ENCODE peak calls at places on chromosomes 6 and 20, in five cellular contexts. One of them, this sample, is unnamed.

GRCh38 chr6:118739976-118740771 is 88.8 kb upstream of the CEP85L start:
- DNase-seq in stimulated activated CD4-positive, alpha-beta T cell treated with anti-CD3 and anti-CD28 coated beads, Interleukin-15, amount 100 ng/mL, for 1 hour: no peak
- DNase-seq in stimulated activated naive CD4-positive, alpha-beta T cell: no peak
- DNase-seq in endothelial cell: no peak
- DNase-seq in occipital lobe: no peak
- DNase-seq in this sample: no peak

GRCh38 chr6:38170666-38171065 is 351.1 kb downstream of the ZFAND3 start:
- DNase-seq in occipital lobe: no peak
- DNase-seq in stimulated activated CD4-positive, alpha-beta T cell treated with anti-CD3 and anti-CD28 coated beads, Interleukin-15, amount 100 ng/mL, for 1 hour: no peak
- DNase-seq in stimulated activated naive CD4-positive, alpha-beta T cell: no peak
- DNase-seq in endothelial cell: no peak
- DNase-seq in this sample: no peak

GRCh38 chr20:5168582-5169396 is 42.0 kb downstream of the CDS2 start:
- DNase-seq in occipital lobe: no peak
- DNase-seq in stimulated activated CD4-positive, alpha-beta T cell treated with anti-CD3 and anti-CD28 coated beads, Interleukin-15, amount 100 ng/mL, for 1 hour: no peak
- DNase-seq in endothelial cell: peak; percentile 43
- DNase-seq in stimulated activated naive CD4-positive, alpha-beta T cell: no peak
- DNase-seq in this sample: no peak

GRCh38 chr6:10407674-10408054 is 7.2 kb downstream of the TFAP2A start:
- DNase-seq in stimulated activated CD4-positive, alpha-beta T cell treated with anti-CD3 and anti-CD28 coated beads, Interleukin-15, amount 100 ng/mL, for 1 hour: no peak
- DNase-seq in stimulated activated naive CD4-positive, alpha-beta T cell: no peak
- DNase-seq in occipital lobe: no peak
- DNase-seq in endothelial cell: no peak
- DNase-seq in this sample: no peak

GRCh38 chr6:114164206-114164605 is 178.6 kb downstream of the HS3ST5 start:
- DNase-seq in endothelial cell: no peak
- DNase-seq in stimulated activated CD4-positive, alpha-beta T cell treated with anti-CD3 and anti-CD28 coated beads, Interleukin-15, amount 100 ng/mL, for 1 hour: no peak
- DNase-seq in occipital lobe: no peak
- DNase-seq in stimulated activated naive CD4-positive, alpha-beta T cell: no peak
- DNase-seq in this sample: no peak

GRCh38 chr6:123127807-123128206 is 131.8 kb downstream of the CLVS2 start:
- DNase-seq in endothelial cell: no peak
- DNase-seq in stimulated activated CD4-positive, alpha-beta T cell treated with anti-CD3 and anti-CD28 coated beads, Interleukin-15, amount 100 ng/mL, for 1 hour: no peak
- DNase-seq in occipital lobe: no peak
- DNase-seq in stimulated activated naive CD4-positive, alpha-beta T cell: no peak
- DNase-seq in this sample: no peak

GRCh38 chr20:31593221-31594001 is 11.7 kb upstream of the ID1 start:
- DNase-seq in occipital lobe: no peak
- DNase-seq in endothelial cell: no peak
- DNase-seq in stimulated activated naive CD4-positive, alpha-beta T cell: no peak
- DNase-seq in stimulated activated CD4-positive, alpha-beta T cell treated with anti-CD3 and anti-CD28 coated beads, Interleukin-15, amount 100 ng/mL, for 1 hour: no peak
- DNase-seq in this sample: no peak

GRCh38 chr6:34189806-34190503 is 44.1 kb upstream of the GRM4 start:
- DNase-seq in stimulated activated naive CD4-positive, alpha-beta T cell: peak; percentile 54
- DNase-seq in occipital lobe: no peak
- DNase-seq in endothelial cell: no peak
- DNase-seq in stimulated activated CD4-positive, alpha-beta T cell treated with anti-CD3 and anti-CD28 coated beads, Interleukin-15, amount 100 ng/mL, for 1 hour: peak; percentile 15
- DNase-seq in this sample: no peak

GRCh38 chr6:71733970-71734899 is 152.1 kb upstream of the RIMS1 start:
- DNase-seq in stimulated activated CD4-positive, alpha-beta T cell treated with anti-CD3 and anti-CD28 coated beads, Interleukin-15, amount 100 ng/mL, for 1 hour: no peak
- DNase-seq in occipital lobe: no peak
- DNase-seq in endothelial cell: no peak
- DNase-seq in stimulated activated naive CD4-positive, alpha-beta T cell: no peak
- DNase-seq in this sample: peak; percentile 87

GRCh38 chr6:23183846-23184245 is 614.5 kb downstream of the HDGFL1 start:
- DNase-seq in endothelial cell: no peak
- DNase-seq in occipital lobe: no peak
- DNase-seq in stimulated activated naive CD4-positive, alpha-beta T cell: no peak
- DNase-seq in stimulated activated CD4-positive, alpha-beta T cell treated with anti-CD3 and anti-CD28 coated beads, Interleukin-15, amount 100 ng/mL, for 1 hour: no peak
- DNase-seq in this sample: no peak

GRCh38 chr6:70221025-70221714 is 81.7 kb downstream of the COL9A1 start:
- DNase-seq in stimulated activated naive CD4-positive, alpha-beta T cell: no peak
- DNase-seq in endothelial cell: peak; percentile 12
- DNase-seq in stimulated activated CD4-positive, alpha-beta T cell treated with anti-CD3 and anti-CD28 coated beads, Interleukin-15, amount 100 ng/mL, for 1 hour: no peak
- DNase-seq in occipital lobe: no peak
- DNase-seq in this sample: no peak

GRCh38 chr6:100880149-100880900 is 804 bp downstream of the ASCC3 start:
- DNase-seq in stimulated activated naive CD4-positive, alpha-beta T cell: no peak
- DNase-seq in occipital lobe: no peak
- DNase-seq in stimulated activated CD4-positive, alpha-beta T cell treated with anti-CD3 and anti-CD28 coated beads, Interleukin-15, amount 100 ng/mL, for 1 hour: no peak
- DNase-seq in endothelial cell: no peak
- DNase-seq in this sample: no peak

GRCh38 chr20:38091447-38092216 is 58.1 kb downstream of the RPRD1B start:
- DNase-seq in occipital lobe: no peak
- DNase-seq in stimulated activated naive CD4-positive, alpha-beta T cell: no peak
- DNase-seq in endothelial cell: no peak
- DNase-seq in stimulated activated CD4-positive, alpha-beta T cell treated with anti-CD3 and anti-CD28 coated beads, Interleukin-15, amount 100 ng/mL, for 1 hour: no peak
- DNase-seq in this sample: no peak